ENCODE peak calls at places on chromosome 20, in four cellular contexts. T, S, W and K are unnamed samples.

GRCh38 chr20:37693203-37693602 is 627 bp upstream of the CTNNBL1 start:
- ATAC-seq in T (no peak), S (no peak), W (no peak), K (no peak)

GRCh38 chr20:15058836-15059235 is 721.4 kb upstream of the FLRT3 start:
- ATAC-seq in T (no peak), S (no peak), W (no peak), K (no peak)

GRCh38 chr20:33125983-33126382 is 42.0 kb upstream of the BPIFA2 start:
- ATAC-seq in T (no peak), S (no peak), W (no peak), K (no peak)

GRCh38 chr20:33043731-33044181 is 9.9 kb upstream of the BPIFB3 start:
- ATAC-seq in T (no peak), S (no peak), W (no peak), K (no peak)

GRCh38 chr20:19850190-19850533 is 92.1 kb downstream of the RIN2 start:
- ATAC-seq in T (no peak), S (no peak), W (no peak), K (peak)

GRCh38 chr20:52975024-52975732 is 3.0 kb downstream of the TSHZ2 start:
- ATAC-seq in T (peak), S (no peak), W (no peak), K (no peak)

GRCh38 chr20:21981607-21982344 is 276.3 kb downstream of the PAX1 start:
- ATAC-seq in T (no peak), S (no peak), W (no peak), K (peak)

GRCh38 chr20:21503345-21503744 is 10.5 kb downstream of the NKX2-2 start:
- ATAC-seq in T (peak), S (no peak), W (no peak), K (no peak)

GRCh38 chr20:31572042-31572700 is 32.9 kb upstream of the ID1 start:
- ATAC-seq in T (no peak), S (peak), W (peak), K (peak)

GRCh38 chr20:32960849-32961731 is 43.1 kb downstream of the SUN5 start:
- ATAC-seq in T (no peak), S (no peak), W (no peak), K (no peak)

GRCh38 chr20:56629464-56630085 is 469 bp downstream of the TFAP2C start:
- ATAC-seq in T (no peak), S (peak), W (peak), K (no peak)

GRCh38 chr20:59123677-59124060 is 40.0 kb upstream of the ZNF831 start:
- ATAC-seq in T (no peak), S (no peak), W (no peak), K (no peak)

GRCh38 chr20:45315672-45316071 is 7.6 kb upstream of the MATN4 start:
- ATAC-seq in T (no peak), S (no peak), W (no peak), K (no peak)

GRCh38 chr20:51715028-51715872 is 52.9 kb downstream of the ATP9A start:
- ATAC-seq in T (no peak), S (no peak), W (no peak), K (no peak)

GRCh38 chr20:4173142-4173541 is 157.8 kb upstream of the RNF24 start:
- ATAC-seq in T (no peak), S (no peak), W (no peak), K (no peak)

GRCh38 chr20:38581013-38581412 is at the start of gene ADIG:
- ATAC-seq in T (peak), S (no peak), W (peak), K (no peak)

GRCh38 chr20:32908334-32909292 is 49.9 kb downstream of the EFCAB8 start:
- ATAC-seq in T (no peak), S (no peak), W (no peak), K (no peak)

GRCh38 chr20:11266571-11266970 is 592.8 kb upstream of the JAG1 start:
- ATAC-seq in T (no peak), S (no peak), W (no peak), K (no peak)

GRCh38 chr20:58864346-58864745 is 11.8 kb downstream of the GNAS start:
- ATAC-seq in T (peak), S (no peak), W (peak), K (no peak)

GRCh38 chr20:20706285-20706684 is 6.2 kb downstream of the RALGAPA2 start:
- ATAC-seq in T (no peak), S (no peak), W (no peak), K (no peak)

GRCh38 chr20:49166534-49167449 is 21.3 kb downstream of the STAU1 start:
- ATAC-seq in T (peak), S (no peak), W (no peak), K (no peak)

GRCh38 chr20:11948809-11949208 is 31.1 kb downstream of the BTBD3 start:
- ATAC-seq in T (no peak), S (no peak), W (no peak), K (no peak)

GRCh38 chr20:32252189-32252588 is 25.3 kb upstream of the KIF3B start:
- ATAC-seq in T (peak), S (no peak), W (no peak), K (no peak)

GRCh38 chr20:3245156-3245555 is 6.2 kb upstream of the SLC4A11 start:
- ATAC-seq in T (no peak), S (no peak), W (no peak), K (no peak)

GRCh38 chr20:41047975-41048305 is 19.3 kb downstream of the TOP1 start:
- ATAC-seq in T (peak), S (no peak), W (peak), K (no peak)

DNA sequence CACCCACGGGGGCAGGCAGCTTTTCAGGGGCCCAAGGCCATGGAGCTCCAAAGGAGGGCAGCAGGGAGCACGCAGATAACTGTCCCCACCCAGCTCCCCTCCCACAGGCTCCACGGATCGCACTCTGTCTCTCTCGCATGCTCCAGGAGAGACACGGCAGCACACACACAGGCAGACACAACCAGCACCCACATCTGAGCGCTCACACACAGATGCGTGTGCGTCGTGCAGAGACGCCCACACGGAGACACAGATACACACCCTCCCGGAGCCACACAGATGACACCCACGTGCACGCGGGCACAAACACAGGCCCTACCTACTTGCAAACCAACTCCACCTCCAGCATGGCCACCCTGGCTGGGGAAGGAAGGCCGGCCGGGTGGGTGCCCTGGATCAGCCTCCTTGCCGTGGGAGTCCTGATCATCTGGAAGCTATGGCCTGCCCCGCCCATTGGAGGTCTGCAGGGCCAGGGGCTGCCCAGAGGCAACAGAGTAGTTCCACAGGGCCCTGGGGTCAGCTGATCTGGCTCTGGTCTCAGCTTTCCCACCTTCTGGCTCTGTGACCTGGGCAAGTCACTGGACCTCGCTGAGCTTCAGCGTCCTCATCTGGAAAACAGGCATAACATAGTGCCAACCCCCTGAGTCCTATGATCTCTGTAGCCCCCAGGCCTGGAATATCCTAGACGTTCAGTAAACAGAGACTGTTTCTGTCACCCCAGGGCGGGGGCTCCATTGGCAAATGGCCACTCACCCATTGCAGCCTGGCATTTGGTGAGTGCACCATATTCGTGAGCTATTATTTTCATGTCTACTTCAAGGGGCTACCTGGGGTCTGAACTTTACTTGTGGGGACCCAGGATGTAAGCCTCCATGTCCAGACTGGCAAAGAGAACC is 31.6 kb downstream of the AAR2 start:
- ATAC-seq in T (no peak), S (no peak), W (peak), K (no peak)
- H3K27ac ChIP-seq in T (no peak), S (no peak), W (no peak), K (no peak)

GRCh38 chr20:35823937-35824336 is 52.1 kb downstream of the PHF20 start:
- ATAC-seq in T (no peak), S (no peak), W (no peak), K (no peak)

GRCh38 chr20:35826361-35826760 is 54.5 kb downstream of the PHF20 start:
- ATAC-seq in T (no peak), S (no peak), W (no peak), K (no peak)

GRCh38 chr20:35820715-35821114 is 48.9 kb downstream of the PHF20 start:
- ATAC-seq in T (no peak), S (no peak), W (no peak), K (no peak)

GRCh38 chr20:35823147-35823546 is 51.3 kb downstream of the PHF20 start:
- ATAC-seq in T (no peak), S (no peak), W (no peak), K (no peak)

GRCh38 chr20:35821807-35822242 is 50.0 kb downstream of the PHF20 start:
- ATAC-seq in T (no peak), S (peak), W (peak), K (no peak)
- TF ChIP-seq POLR2AphosphoS5 in T (no peak), S (no peak), W (no peak), K (no peak)

GRCh38 chr20:64226686-64227576 is 28.6 kb upstream of the PCMTD2 start:
- ATAC-seq in T (no peak), S (no peak), W (no peak), K (no peak)
- TF ChIP-seq CTCF in T (no peak), S (no peak), W (no peak), K (no peak)

DNA sequence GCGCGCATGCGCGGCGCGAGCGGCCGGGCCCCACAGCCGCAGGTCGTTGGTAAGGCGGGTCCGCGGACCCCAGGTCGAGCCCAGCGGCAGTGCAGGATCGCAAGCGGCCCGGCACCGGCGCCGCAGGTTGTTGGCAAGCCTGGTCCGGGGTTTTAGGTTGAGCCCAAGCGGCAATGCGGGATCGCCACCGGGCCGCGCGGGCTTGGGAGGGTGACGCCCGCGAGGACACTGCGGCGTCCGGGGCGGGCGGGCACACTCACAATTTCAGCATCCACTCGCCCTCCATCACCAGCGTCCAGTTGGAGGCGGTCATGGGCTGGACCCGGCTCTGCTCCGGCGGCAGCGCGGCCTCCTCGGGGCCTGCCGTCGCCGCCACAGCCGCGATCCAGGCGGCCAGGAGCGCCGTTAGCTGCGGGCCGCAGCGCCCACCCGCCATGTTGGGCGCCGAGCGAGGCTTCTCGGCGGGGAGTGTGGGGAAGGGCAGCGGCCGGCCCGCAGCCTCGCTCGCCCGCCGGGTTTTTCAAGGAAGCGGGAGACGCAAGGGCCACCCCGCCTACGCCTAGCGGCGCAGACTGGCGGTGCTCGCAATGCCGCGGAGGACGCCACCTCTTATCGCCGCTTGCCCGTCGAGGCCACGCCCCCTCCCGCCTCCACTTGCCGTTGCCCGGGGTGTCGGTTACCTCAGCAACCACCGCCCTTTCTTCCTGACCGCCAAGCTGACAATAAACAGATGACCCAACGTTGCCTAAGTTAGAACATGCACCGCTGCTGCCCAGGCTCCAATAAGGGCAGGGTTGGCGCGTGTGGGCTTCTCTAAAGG is at the start of gene TMX4:
- ATAC-seq in T (peak), S (peak), W (peak), K (peak)
- H3K27ac ChIP-seq in T (peak), S (peak), W (peak), K (peak)

GRCh38 chr20:60136640-60137411 is 178.6 kb downstream of the CDH26 start:
- ATAC-seq in T (no peak), S (no peak), W (no peak), K (no peak)

GRCh38 chr20:60137657-60138245 is 179.5 kb downstream of the CDH26 start:
- ATAC-seq in T (peak), S (no peak), W (peak), K (no peak)

GRCh38 chr20:60143450-60143849 is 185.2 kb downstream of the CDH26 start:
- ATAC-seq in T (no peak), S (no peak), W (no peak), K (no peak)

GRCh38 chr20:60138263-60139127 is 180.3 kb downstream of the CDH26 start:
- ATAC-seq in T (no peak), S (no peak), W (no peak), K (no peak)

DNA sequence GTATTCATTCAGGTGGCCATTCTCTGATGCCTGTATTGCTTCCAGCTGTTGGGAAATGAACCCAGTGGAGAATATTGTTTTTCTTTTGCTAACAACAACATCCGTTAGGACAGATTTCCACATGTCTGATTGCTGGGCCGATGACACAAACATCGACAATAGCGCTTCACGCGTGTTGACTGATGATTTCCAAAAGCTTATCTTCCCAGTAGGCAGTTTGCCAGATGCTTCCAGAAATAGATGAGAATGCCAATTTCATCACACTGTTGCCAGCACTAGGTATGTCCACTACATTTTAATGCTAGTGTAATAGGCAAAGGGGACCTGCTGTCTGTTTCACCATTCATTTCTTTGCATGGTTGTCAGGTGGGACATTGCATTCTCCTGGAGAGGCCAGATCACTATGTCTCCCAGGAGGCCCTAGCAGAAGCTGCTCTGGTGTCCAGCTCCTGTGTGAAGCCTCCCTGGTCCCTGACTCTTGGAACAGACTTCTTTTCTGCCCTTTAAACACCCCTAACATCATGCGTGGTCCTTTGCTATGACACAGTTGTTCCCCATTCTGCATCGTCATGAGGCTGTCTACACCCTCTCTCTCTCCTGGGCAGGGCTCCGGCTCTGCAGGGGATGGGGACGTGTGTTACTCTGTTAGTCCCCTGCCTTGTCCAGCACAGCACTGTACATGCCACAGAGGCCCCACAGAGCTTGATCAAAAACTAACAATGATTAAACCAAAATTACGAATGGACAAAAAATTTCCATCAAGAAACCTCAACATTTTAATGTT is 181.6 kb downstream of the CDH26 start:
- ATAC-seq in T (no peak), S (no peak), W (no peak), K (peak)
- TF ChIP-seq POLR2AphosphoS5 in T (no peak), S (no peak), W (no peak), K (no peak)

GRCh38 chr20:24781061-24781980 is 167.7 kb upstream of the CST7 start:
- ATAC-seq in T (peak), S (peak), W (peak), K (no peak)
- TF ChIP-seq CTCF in T (peak), S (peak), W (peak), K (no peak)

DNA sequence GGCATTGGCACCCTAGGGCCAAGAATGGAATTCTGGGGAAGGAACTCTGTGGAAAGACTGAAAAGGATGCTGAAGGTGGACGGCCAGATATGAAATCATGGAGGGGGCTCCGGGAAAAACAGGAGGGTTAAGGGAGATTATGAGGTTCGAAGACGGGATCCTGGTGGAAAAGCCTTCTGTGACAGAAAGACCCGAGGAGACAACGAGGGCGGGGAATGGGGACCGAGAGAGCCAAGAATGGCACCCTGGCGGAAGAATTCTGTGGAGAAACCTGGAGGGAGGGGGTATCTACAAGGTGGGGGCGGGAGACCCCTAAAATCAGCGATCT is 426 bp downstream of the TRMT6 start:
- ATAC-seq in T (no peak), S (peak), W (peak), K (no peak)
- H3K27ac ChIP-seq in T (peak), S (peak), W (peak), K (no peak)